ENCODE peak calls at places on chromosomes 16 and 17, in four cellular contexts. One of them, this sample, is unnamed.

GRCh38 chr17:36188891-36189306 is 7.7 kb downstream of the CCL3L1 start:
- DNase-seq in K562: no peak
- DNase-seq in WTC11: no peak
- DNase-seq in GM12878: peak; percentile 59
- DNase-seq in this sample: no peak

GRCh38 chr16:8850279-8850885 is 18.4 kb downstream of the CARHSP1 start:
- DNase-seq in K562: no peak
- DNase-seq in WTC11: peak; percentile 11
- DNase-seq in GM12878: no peak
- DNase-seq in this sample: peak; percentile 91

GRCh38 chr17:5078106-5079028 is at the start of gene ZFP3:
- DNase-seq in K562: no peak
- DNase-seq in WTC11: peak; percentile 58
- DNase-seq in GM12878: peak; percentile 56
- DNase-seq in this sample: no peak

GRCh38 chr17:43728081-43728480 is 30.5 kb downstream of the SOST start:
- DNase-seq in K562: no peak
- DNase-seq in WTC11: no peak
- DNase-seq in GM12878: no peak
- DNase-seq in this sample: no peak

GRCh38 chr17:4503283-4504005 is 4.8 kb downstream of the SPNS2 start:
- DNase-seq in K562: no peak
- DNase-seq in WTC11: no peak
- DNase-seq in GM12878: no peak
- DNase-seq in this sample: no peak

GRCh38 chr16:5008311-5008731 is 25.4 kb downstream of the NAGPA start:
- DNase-seq in K562: no peak
- DNase-seq in WTC11: no peak
- DNase-seq in GM12878: no peak
- DNase-seq in this sample: no peak

GRCh38 chr16:85327731-85328664 is 215.7 kb upstream of the CIBAR2 start:
- DNase-seq in K562: peak; percentile 96
- DNase-seq in WTC11: peak; percentile 92
- DNase-seq in GM12878: no peak
- DNase-seq in this sample: no peak

GRCh38 chr16:68086860-68087268 is 1.7 kb downstream of the NFATC3 start:
- DNase-seq in K562: peak; percentile 33
- DNase-seq in WTC11: no peak
- DNase-seq in GM12878: no peak
- DNase-seq in this sample: no peak

GRCh38 chr16:24980077-24980793 is 34.9 kb downstream of the ARHGAP17 start:
- DNase-seq in K562: no peak
- DNase-seq in WTC11: no peak
- DNase-seq in GM12878: peak; percentile 63
- DNase-seq in this sample: no peak

GRCh38 chr17:45902892-45903346 is 8.6 kb downstream of the MAPT start:
- DNase-seq in K562: peak; percentile 58
- DNase-seq in WTC11: no peak
- DNase-seq in GM12878: no peak
- DNase-seq in this sample: peak; percentile 68

GRCh38 chr17:77959216-77959925 is 868 bp downstream of the TNRC6C start:
- DNase-seq in K562: peak; percentile 65
- DNase-seq in WTC11: no peak
- DNase-seq in GM12878: no peak
- DNase-seq in this sample: no peak

GRCh38 chr17:54979657-54980056 is 11.1 kb downstream of the STXBP4 start:
- DNase-seq in K562: no peak
- DNase-seq in WTC11: no peak
- DNase-seq in GM12878: no peak
- DNase-seq in this sample: no peak

GRCh38 chr16:53091508-53092211 is 36.9 kb downstream of the CHD9 start:
- DNase-seq in K562: no peak
- DNase-seq in WTC11: peak; percentile 57
- DNase-seq in GM12878: peak; percentile 72
- DNase-seq in this sample: no peak

GRCh38 chr17:82718986-82719685 is 2.6 kb downstream of the FN3KRP start:
- DNase-seq in K562: no peak
- DNase-seq in WTC11: no peak
- DNase-seq in GM12878: no peak
- DNase-seq in this sample: no peak

GRCh38 chr17:28703552-28704218 is 8.0 kb downstream of the PROCA1 start:
- DNase-seq in K562: no peak
- DNase-seq in WTC11: no peak
- DNase-seq in GM12878: no peak
- DNase-seq in this sample: no peak

GRCh38 chr17:55402374-55402773 is 19.3 kb downstream of the MMD start:
- DNase-seq in K562: no peak
- DNase-seq in WTC11: no peak
- DNase-seq in GM12878: no peak
- DNase-seq in this sample: no peak

GRCh38 chr17:59093145-59093701 is 13.5 kb downstream of the TRIM37 start:
- DNase-seq in K562: no peak
- DNase-seq in WTC11: no peak
- DNase-seq in GM12878: no peak
- DNase-seq in this sample: no peak

GRCh38 chr16:83004868-83005652 is 378.3 kb downstream of the CDH13 start:
- DNase-seq in K562: no peak
- DNase-seq in WTC11: peak; percentile 15
- DNase-seq in GM12878: no peak
- DNase-seq in this sample: no peak

GRCh38 chr17:58189436-58190146 is 2.9 kb upstream of the EPX start:
- DNase-seq in K562: peak; percentile 43
- DNase-seq in WTC11: no peak
- DNase-seq in GM12878: no peak
- DNase-seq in this sample: no peak

GRCh38 chr17:49108318-49108717 is 24.3 kb upstream of the B4GALNT2 start:
- DNase-seq in K562: no peak
- DNase-seq in WTC11: no peak
- DNase-seq in GM12878: no peak
- DNase-seq in this sample: no peak

GRCh38 chr17:49104511-49105074 is 28.0 kb upstream of the B4GALNT2 start:
- DNase-seq in K562: no peak
- DNase-seq in WTC11: no peak
- DNase-seq in GM12878: no peak
- DNase-seq in this sample: no peak

GRCh38 chr17:49110504-49110903 is 22.1 kb upstream of the B4GALNT2 start:
- DNase-seq in K562: no peak
- DNase-seq in WTC11: no peak
- DNase-seq in GM12878: no peak
- DNase-seq in this sample: no peak

GRCh38 chr17:49107211-49107557 is 25.4 kb upstream of the B4GALNT2 start:
- DNase-seq in K562: no peak
- DNase-seq in WTC11: no peak
- DNase-seq in GM12878: no peak
- DNase-seq in this sample: no peak

GRCh38 chr17:49106366-49107210 is 26.0 kb upstream of the B4GALNT2 start:
- DNase-seq in K562: peak; percentile 33
- DNase-seq in WTC11: no peak
- DNase-seq in GM12878: no peak
- DNase-seq in this sample: peak; percentile 98
- TF ChIP-seq TCF7 in K562: no peak
- TF ChIP-seq TCF7 in WTC11: no peak
- TF ChIP-seq TCF7 in GM12878: no peak
- TF ChIP-seq TCF7 in this sample: peak; percentile 76

GRCh38 chr16:3822366-3823045 is 58.0 kb downstream of the CREBBP start:
- DNase-seq in K562: no peak
- DNase-seq in WTC11: no peak
- DNase-seq in GM12878: no peak
- DNase-seq in this sample: no peak

GRCh38 chr16:3823427-3823826 is 57.1 kb downstream of the CREBBP start:
- DNase-seq in K562: no peak
- DNase-seq in WTC11: no peak
- DNase-seq in GM12878: no peak
- DNase-seq in this sample: no peak

GRCh38 chr16:3819741-3820724 is 60.5 kb downstream of the CREBBP start:
- DNase-seq in K562: peak; percentile 68
- DNase-seq in WTC11: no peak
- DNase-seq in GM12878: no peak
- DNase-seq in this sample: no peak

GRCh38 chr16:3816326-3816725 is 64.2 kb downstream of the CREBBP start:
- DNase-seq in K562: no peak
- DNase-seq in WTC11: no peak
- DNase-seq in GM12878: no peak
- DNase-seq in this sample: no peak

GRCh38 chr16:3819175-3819527 is 61.4 kb downstream of the CREBBP start:
- DNase-seq in K562: no peak
- DNase-seq in WTC11: no peak
- DNase-seq in GM12878: no peak
- DNase-seq in this sample: no peak
- TF ChIP-seq TCF7 in K562: no peak
- TF ChIP-seq TCF7 in WTC11: no peak
- TF ChIP-seq TCF7 in GM12878: no peak
- TF ChIP-seq TCF7 in this sample: no peak

GRCh38 chr16:14284371-14284770 is 213.3 kb downstream of the MRTFB start:
- DNase-seq in K562: no peak
- DNase-seq in WTC11: no peak
- DNase-seq in GM12878: no peak
- DNase-seq in this sample: no peak
- TF ChIP-seq TCF7 in K562: no peak
- TF ChIP-seq TCF7 in WTC11: no peak
- TF ChIP-seq TCF7 in GM12878: no peak
- TF ChIP-seq TCF7 in this sample: no peak

DNA sequence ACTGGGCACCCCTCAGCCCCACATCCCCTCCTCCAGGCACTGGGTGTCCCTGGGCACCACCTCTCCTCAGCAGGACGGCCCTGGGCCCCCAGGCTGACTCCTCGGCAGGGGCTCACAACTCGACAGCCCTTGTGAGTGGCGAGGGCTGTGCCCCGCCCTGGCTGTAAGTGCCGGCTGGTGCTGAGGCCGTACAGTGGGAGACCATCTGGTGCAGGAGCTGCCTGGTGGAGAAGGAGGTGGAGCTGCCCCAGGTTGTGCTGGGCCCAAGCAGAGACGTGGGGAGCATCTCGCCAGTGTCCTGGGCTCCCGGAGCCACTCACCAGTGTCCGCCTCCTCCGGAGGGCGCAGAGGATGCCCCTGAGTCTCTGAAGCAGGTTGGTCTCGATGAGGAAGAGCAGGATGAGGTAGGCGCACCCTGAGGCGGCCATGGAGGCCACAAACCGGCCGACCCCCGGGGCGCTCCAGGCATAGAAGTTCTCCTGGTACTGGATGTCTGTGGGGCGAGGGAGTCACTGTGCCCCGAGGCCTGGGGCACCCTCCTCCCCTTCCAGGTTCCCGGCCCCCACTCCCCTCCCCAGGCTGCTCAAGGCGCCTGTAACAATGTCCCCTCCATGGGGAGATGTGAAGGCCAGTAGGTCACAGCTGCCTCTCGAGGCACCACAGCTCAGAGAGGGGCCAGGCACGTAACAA is 15.1 kb upstream of the RNPS1 start:
- DNase-seq in K562: no peak
- DNase-seq in WTC11: no peak
- DNase-seq in GM12878: no peak
- DNase-seq in this sample: no peak
- TF ChIP-seq TCF7 in K562: no peak
- TF ChIP-seq TCF7 in WTC11: no peak
- TF ChIP-seq TCF7 in GM12878: no peak
- TF ChIP-seq TCF7 in this sample: no peak

DNA sequence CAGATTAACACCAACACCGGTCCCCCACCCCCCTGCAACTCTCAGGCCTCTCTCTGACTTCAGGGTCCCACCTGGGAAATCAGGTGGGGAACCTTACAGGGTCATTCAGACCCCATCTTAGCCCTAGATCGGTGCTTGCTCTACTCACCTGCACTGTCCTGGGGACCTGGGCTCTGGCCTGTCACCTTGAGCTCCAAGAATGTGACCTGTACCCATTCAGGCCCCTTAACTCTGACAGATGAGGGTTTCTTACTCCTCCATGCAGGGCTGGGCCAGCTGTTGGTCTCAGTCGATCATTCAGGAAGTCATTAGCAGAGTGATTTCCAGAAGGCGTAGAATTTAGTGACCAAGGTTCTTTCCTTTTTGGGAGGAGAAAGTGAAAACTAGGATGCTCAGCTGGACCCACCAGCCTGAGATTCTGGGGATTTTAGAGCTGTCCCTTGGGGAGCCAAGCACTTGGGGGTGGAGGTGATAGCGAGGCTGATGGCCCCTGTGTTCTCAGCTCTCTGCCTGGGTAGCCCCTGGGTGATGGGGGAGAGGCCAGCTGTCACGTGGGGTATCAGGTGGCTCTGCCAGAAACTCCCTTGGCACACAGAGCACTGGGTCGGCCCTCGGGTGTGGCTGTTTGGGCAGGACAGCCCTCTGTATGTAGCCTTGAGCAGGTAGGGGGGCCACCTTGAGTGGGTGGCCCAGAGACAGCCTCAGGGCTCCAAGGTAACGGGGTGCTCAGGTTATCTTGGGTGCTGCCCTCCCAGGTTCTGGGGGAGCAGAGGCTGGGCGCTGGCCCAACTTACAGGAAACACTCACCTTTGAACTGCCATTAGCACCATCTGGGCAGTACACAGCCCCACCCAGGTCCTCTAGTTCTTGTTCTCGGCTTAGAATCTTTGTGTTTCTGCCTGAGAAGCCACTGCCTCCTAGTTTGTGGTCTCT is 734 bp downstream of the MVP start:
- DNase-seq in K562: no peak
- DNase-seq in WTC11: no peak
- DNase-seq in GM12878: peak; percentile 41
- DNase-seq in this sample: no peak
- TF ChIP-seq TCF7 in K562: no peak
- TF ChIP-seq TCF7 in WTC11: no peak
- TF ChIP-seq TCF7 in GM12878: no peak
- TF ChIP-seq TCF7 in this sample: no peak

GRCh38 chr17:39118674-39119419 is 32.6 kb downstream of the PLXDC1 start:
- DNase-seq in K562: no peak
- DNase-seq in WTC11: no peak
- DNase-seq in GM12878: peak; percentile 84
- DNase-seq in this sample: no peak
- TF ChIP-seq TCF7 in K562: no peak
- TF ChIP-seq TCF7 in WTC11: no peak
- TF ChIP-seq TCF7 in GM12878: no peak
- TF ChIP-seq TCF7 in this sample: no peak